ENCODE peak calls at places on chromosomes 5 and 9, in six cellular contexts. X is aorta; N is cardiac muscle cell; L is CD4-positive, CD25-positive, alpha-beta regulatory T cell; H is CD8-positive, alpha-beta T cell; Y is endodermal cell. K is an unnamed sample.
A peak's percentile ranks its signal among the peaks of the same experiment; 100 is the strongest.

GRCh38 chr9:5851445-5851844 is 18.5 kb upstream of the ERMP1 start:
- DNase-seq in X (no peak), N (no peak), L (peak; percentile 85), H (peak; percentile 55), Y (no peak), K (no peak)

GRCh38 chr5:74916831-74917710 is 50.9 kb upstream of the FAM169A start:
- DNase-seq in X (no peak), N (no peak), L (no peak), H (no peak), Y (no peak), K (peak; percentile 4)

GRCh38 chr9:96417610-96418073 is 528 bp downstream of the ZNF367 start:
- DNase-seq in X (peak; percentile 79), N (no peak), L (no peak), H (no peak), Y (no peak), K (peak; percentile 12)

GRCh38 chr5:117760114-117760513 is 1185.5 kb upstream of the SEMA6A start:
- DNase-seq in X (no peak), N (no peak), L (no peak), H (no peak), Y (no peak), K (no peak)

GRCh38 chr5:176153741-176154140 is 84.5 kb upstream of the SIMC1 start:
- DNase-seq in X (no peak), N (no peak), L (no peak), H (no peak), Y (no peak), K (peak; percentile 98)

GRCh38 chr5:158879993-158880392 is 219.7 kb downstream of the EBF1 start:
- DNase-seq in X (no peak), N (no peak), L (no peak), H (no peak), Y (no peak), K (no peak)

GRCh38 chr5:39137391-39138181 is 63.4 kb upstream of the RICTOR start:
- DNase-seq in X (no peak), N (peak; percentile 4), L (no peak), H (no peak), Y (no peak), K (no peak)

GRCh38 chr9:297104-297794 is 82.6 kb downstream of the DOCK8 start:
- DNase-seq in X (no peak), N (no peak), L (peak; percentile 31), H (no peak), Y (no peak), K (peak; percentile 80)

GRCh38 chr5:14869286-14870164 is 2.1 kb downstream of the ANKH start:
- DNase-seq in X (no peak), N (no peak), L (peak; percentile 53), H (no peak), Y (no peak), K (no peak)

GRCh38 chr9:18544456-18544855 is 70.5 kb downstream of the ADAMTSL1 start:
- DNase-seq in X (no peak), N (no peak), L (no peak), H (no peak), Y (no peak), K (peak; percentile 61)

GRCh38 chr9:438066-438465 is 223.4 kb downstream of the DOCK8 start:
- DNase-seq in X (no peak), N (no peak), L (no peak), H (no peak), Y (no peak), K (peak; percentile 36)

GRCh38 chr5:126846344-126846743 is 69.4 kb downstream of the LMNB1 start:
- DNase-seq in X (no peak), N (no peak), L (no peak), H (no peak), Y (no peak), K (no peak)

GRCh38 chr9:2816476-2817141 is 27.3 kb downstream of the PUM3 start:
- DNase-seq in X (no peak), N (no peak), L (no peak), H (no peak), Y (peak; percentile 83), K (no peak)

GRCh38 chr5:59759600-59760357 is 133.7 kb downstream of the PDE4D start:
- DNase-seq in X (no peak), N (no peak), L (no peak), H (no peak), Y (peak; percentile 61), K (peak; percentile 16)

GRCh38 chr9:2576631-2577030 is 45.0 kb upstream of the VLDLR start:
- DNase-seq in X (no peak), N (no peak), L (no peak), H (no peak), Y (no peak), K (no peak)

GRCh38 chr5:57229315-57229714 is 55.5 kb downstream of the GPBP1 start:
- DNase-seq in X (no peak), N (no peak), L (no peak), H (no peak), Y (no peak), K (no peak)

GRCh38 chr5:57232293-57233033 is 58.6 kb downstream of the GPBP1 start:
- DNase-seq in X (no peak), N (no peak), L (no peak), H (no peak), Y (no peak), K (no peak)

DNA sequence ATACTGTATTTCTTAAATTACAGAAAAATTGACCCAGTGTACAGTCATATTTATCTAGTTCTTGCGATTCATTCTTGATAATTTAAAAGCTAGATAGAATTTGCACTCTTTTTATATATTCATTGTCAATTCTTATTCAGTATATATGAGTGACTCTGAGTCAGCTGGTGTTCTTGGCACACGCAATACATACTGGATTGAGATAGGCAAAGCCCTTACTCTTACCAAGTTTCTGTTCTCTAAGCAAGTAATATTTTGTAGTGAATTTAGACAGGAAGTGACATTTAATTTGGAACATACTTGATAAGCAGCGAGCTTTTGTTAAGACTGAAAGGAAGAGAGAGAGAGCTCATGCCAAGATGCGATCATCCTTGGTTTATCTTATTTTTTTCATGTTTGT is 57.7 kb downstream of the GPBP1 start:
- DNase-seq in X (no peak), N (no peak), L (no peak), H (no peak), Y (no peak), K (peak; percentile 70)
- H3K36me3 ChIP-seq in X (no peaks in the 10 kb centered on the region), N (peaks cover 37% of the 10 kb centered on the region), L (peaks cover 62% of the 10 kb centered on the region), H (peaks cover 4% of the 10 kb centered on the region), Y (peaks cover 75% of the 10 kb centered on the region), K (peaks cover 46% of the 10 kb centered on the region)

DNA sequence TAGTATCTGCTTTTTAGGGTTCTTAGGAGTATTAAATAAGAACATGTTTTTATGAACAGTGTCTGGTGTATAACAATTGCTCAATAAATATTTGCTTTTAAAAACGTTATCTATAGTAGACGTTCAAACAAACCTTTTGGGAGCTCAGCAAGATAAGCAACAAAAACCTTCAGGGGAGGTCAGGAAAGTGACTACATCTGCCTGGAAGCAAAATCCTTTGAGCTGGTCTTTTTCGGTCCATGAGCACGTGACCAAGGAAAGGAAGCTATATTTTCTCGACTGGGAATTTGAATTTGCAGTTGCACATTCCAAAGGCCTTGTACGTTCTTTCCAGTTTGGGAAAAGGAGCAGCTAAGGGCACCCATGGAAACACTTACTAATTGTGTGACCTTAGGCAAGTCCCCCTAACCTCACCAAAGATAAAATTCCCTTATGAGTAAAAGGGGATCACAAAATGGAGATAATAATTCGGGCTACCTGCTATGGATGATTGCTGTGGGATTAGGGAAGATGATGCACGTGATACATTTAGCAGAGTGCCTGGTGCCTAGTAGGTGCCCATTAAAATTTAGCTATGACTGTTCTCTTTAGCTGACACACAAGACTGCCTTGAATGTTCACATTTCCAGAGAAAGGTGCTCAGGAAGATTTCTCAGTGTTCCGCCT is 45.4 kb downstream of the PTTG1 start:
- DNase-seq in X (no peak), N (no peak), L (no peak), H (no peak), Y (no peak), K (no peak)
- H3K36me3 ChIP-seq in X (no peaks in the 10 kb centered on the region), N (no peaks in the 10 kb centered on the region), L (peaks cover 3% of the 10 kb centered on the region), H (no peaks in the 10 kb centered on the region), Y (no peaks in the 10 kb centered on the region), K (no peaks in the 10 kb centered on the region)

GRCh38 chr9:101409079-101409477 is 10.4 kb downstream of the ZNF189 start:
- DNase-seq in X (no peak), N (no peak), L (no peak), H (no peak), Y (no peak), K (no peak)

GRCh38 chr9:101403886-101404285 is 5.2 kb downstream of the ZNF189 start:
- DNase-seq in X (no peak), N (no peak), L (no peak), H (no peak), Y (no peak), K (no peak)

DNA sequence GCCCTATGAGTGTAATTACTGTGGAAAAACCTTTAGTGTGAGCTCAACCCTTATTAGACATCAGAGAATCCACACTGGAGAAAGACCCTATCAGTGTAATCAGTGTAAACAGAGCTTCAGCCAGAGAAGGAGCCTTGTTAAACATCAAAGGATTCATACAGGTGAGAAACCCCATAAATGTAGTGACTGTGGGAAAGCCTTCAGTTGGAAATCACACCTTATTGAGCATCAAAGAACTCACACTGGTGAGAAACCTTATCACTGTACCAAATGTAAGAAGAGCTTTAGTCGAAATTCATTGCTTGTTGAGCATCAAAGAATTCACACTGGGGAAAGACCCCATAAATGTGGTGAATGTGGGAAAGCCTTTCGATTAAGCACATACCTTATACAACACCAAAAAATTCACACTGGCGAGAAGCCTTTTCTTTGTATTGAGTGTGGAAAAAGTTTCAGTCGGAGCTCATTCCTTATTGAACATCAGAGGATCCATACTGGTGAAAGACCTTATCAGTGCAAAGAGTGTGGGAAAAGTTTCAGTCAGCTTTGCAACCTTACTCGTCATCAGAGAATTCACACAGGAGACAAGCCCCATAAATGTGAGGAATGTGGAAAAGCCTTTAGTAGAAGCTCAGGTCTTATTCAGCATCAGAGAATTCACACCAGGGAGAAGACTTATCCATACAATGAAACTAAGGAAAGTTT is 9.9 kb downstream of the ZNF189 start:
- DNase-seq in X (no peak), N (no peak), L (no peak), H (no peak), Y (no peak), K (no peak)
- H3K36me3 ChIP-seq in X (peaks cover 39% of the 10 kb centered on the region), N (peaks cover 55% of the 10 kb centered on the region), L (peaks cover 51% of the 10 kb centered on the region), H (peaks cover 29% of the 10 kb centered on the region), Y (peaks cover 66% of the 10 kb centered on the region), K (peaks cover 78% of the 10 kb centered on the region)

GRCh38 chr9:132327537-132327936 is 27.2 kb downstream of the SETX start:
- DNase-seq in X (no peak), N (no peak), L (no peak), H (no peak), Y (no peak), K (no peak)

GRCh38 chr9:132319421-132320110 is 35.2 kb downstream of the SETX start:
- DNase-seq in X (no peak), N (peak; percentile 75), L (no peak), H (no peak), Y (no peak), K (no peak)

GRCh38 chr9:132328580-132328979 is 26.2 kb downstream of the SETX start:
- DNase-seq in X (no peak), N (no peak), L (no peak), H (no peak), Y (no peak), K (no peak)

GRCh38 chr9:132324425-132324824 is 30.4 kb downstream of the SETX start:
- DNase-seq in X (no peak), N (no peak), L (no peak), H (no peak), Y (no peak), K (no peak)
- H3K36me3 ChIP-seq in X (peaks cover 2% of the 10 kb centered on the region), N (peaks cover 28% of the 10 kb centered on the region), L (peaks cover 44% of the 10 kb centered on the region), H (peaks cover 11% of the 10 kb centered on the region), Y (peaks cover 75% of the 10 kb centered on the region), K (peaks cover 75% of the 10 kb centered on the region)

GRCh38 chr5:95393279-95393678 is 2.1 kb downstream of the FAM81B start:
- DNase-seq in X (no peak), N (no peak), L (no peak), H (no peak), Y (no peak), K (no peak)
- H3K36me3 ChIP-seq in X (no peaks in the 10 kb centered on the region), N (no peaks in the 10 kb centered on the region), L (no peaks in the 10 kb centered on the region), H (no peaks in the 10 kb centered on the region), Y (no peaks in the 10 kb centered on the region), K (no peaks in the 10 kb centered on the region)

GRCh38 chr5:151121095-151121494 is 36.5 kb downstream of the ANXA6 start:
- DNase-seq in X (no peak), N (no peak), L (no peak), H (no peak), Y (no peak), K (no peak)
- H3K36me3 ChIP-seq in X (no peaks in the 10 kb centered on the region), N (peaks cover 83% of the 10 kb centered on the region), L (peaks cover 96% of the 10 kb centered on the region), H (peaks cover 83% of the 10 kb centered on the region), Y (peaks cover 96% of the 10 kb centered on the region), K (peaks cover 78% of the 10 kb centered on the region)